ENCODE peak calls at places on chromosomes 16 and 17, in five cellular contexts. I is left ventricle myocardium inferior, F is progenitor cell of endocrine pancreas, X is NCI-H82, B is fibroblast of pulmonary artery. E is an unnamed sample.

GRCh38 chr17:491086-492014 is 138.7 kb upstream of the RPH3AL start:
- DNase-seq in X (no peak), I (peak), B (peak), F (peak), E (peak)

GRCh38 chr17:63686138-63686685 is 13.7 kb downstream of the LIMD2 start:
- DNase-seq in B (no peak), I (no peak), X (peak), F (no peak), E (no peak)

GRCh38 chr16:81798311-81799137 is 19.4 kb downstream of the PLCG2 start:
- DNase-seq in X (no peak), B (no peak), F (no peak), I (no peak), E (no peak)

GRCh38 chr17:2171725-2172446 is 117.0 kb downstream of the HIC1 start:
- DNase-seq in B (peak), I (peak), F (no peak), X (no peak), E (peak)

GRCh38 chr16:72847187-72848044 is 200.5 kb downstream of the ZFHX3 start:
- DNase-seq in I (no peak), F (no peak), X (peak), B (peak), E (no peak)

GRCh38 chr16:67521095-67521804 is 7.4 kb upstream of the RIPOR1 start:
- DNase-seq in B (peak), X (peak), I (peak), F (peak), E (peak)

GRCh38 chr16:1367486-1368174 is 15.9 kb downstream of the GNPTG start:
- DNase-seq in X (no peak), B (no peak), F (no peak), I (no peak), E (no peak)

GRCh38 chr16:85303354-85303883 is 191.1 kb upstream of the CIBAR2 start:
- DNase-seq in I (peak), F (peak), X (peak), B (peak), E (peak)

GRCh38 chr16:18801197-18801972 is at the start of gene ARL6IP1:
- DNase-seq in X (peak), B (peak), F (peak), I (peak), E (peak)

GRCh38 chr17:63961355-63962207 is 11.1 kb downstream of the SCN4A start:
- DNase-seq in B (peak), F (peak), I (peak), X (peak), E (peak)

GRCh38 chr17:28509784-28510183 is 3.6 kb downstream of the FOXN1 start:
- DNase-seq in B (no peak), F (no peak), X (no peak), I (no peak), E (no peak)

GRCh38 chr17:50297407-50297865 is 23.2 kb downstream of the TMEM92 start:
- DNase-seq in B (peak), F (peak), X (peak), I (peak), E (peak)

GRCh38 chr17:66564992-66565465 is 262.6 kb downstream of the PRKCA start:
- DNase-seq in X (no peak), F (no peak), I (no peak), B (peak), E (no peak)